ENCODE peak calls at places on chromosomes 2 and 18, in eight cellular contexts. B, T, X, A, K, V, S and N are unnamed samples.

GRCh38 chr18:62715829-62716678 is 713 bp downstream of the PHLPP1 start:
- DNase-seq in K (peak; percentile 67), S (peak; percentile 45), A (peak; percentile 87), B (peak; percentile 70), X (peak; percentile 62), T (peak; percentile 80), V (peak; percentile 94), N (peak; percentile 53)

GRCh38 chr18:3910507-3910906 is 460.5 kb downstream of the TGIF1 start:
- DNase-seq in X (no peak), S (no peak), T (no peak), K (no peak), A (no peak), V (no peak), B (no peak), N (no peak)

GRCh38 chr2:5740073-5740472 is 47.9 kb downstream of the SOX11 start:
- DNase-seq in X (no peak), B (no peak), S (no peak), T (no peak), A (peak; percentile 42), K (no peak), V (no peak), N (no peak)

GRCh38 chr2:200929334-200930249 is 33.9 kb downstream of the ORC2 start:
- DNase-seq in T (no peak), A (no peak), V (no peak), S (no peak), B (no peak), X (no peak), K (no peak), N (no peak)

GRCh38 chr2:111669928-111670695 is 213.9 kb downstream of the ANAPC1 start:
- DNase-seq in A (peak; percentile 86), X (no peak), T (no peak), S (no peak), B (no peak), V (no peak), K (no peak), N (no peak)

GRCh38 chr2:207484444-207485391 is 45.0 kb upstream of the CREB1 start:
- DNase-seq in T (no peak), A (peak; percentile 52), B (no peak), V (no peak), K (no peak), X (no peak), S (no peak), N (no peak)

GRCh38 chr2:2043394-2043793 is 287.7 kb downstream of the MYT1L start:
- DNase-seq in A (no peak), V (no peak), X (no peak), K (no peak), T (no peak), S (no peak), B (no peak), N (no peak)

GRCh38 chr2:161170917-161171594 is 10.8 kb downstream of the TANK start:
- DNase-seq in V (no peak), X (no peak), K (no peak), S (no peak), B (no peak), A (no peak), T (no peak), N (no peak)

GRCh38 chr2:130836501-130837174 is at the start of gene ARHGEF4:
- DNase-seq in A (no peak), X (no peak), K (peak; percentile 70), B (peak; percentile 62), S (peak; percentile 41), T (no peak), V (peak; percentile 93), N (peak; percentile 48)

GRCh38 chr2:96715658-96716057 is 24.2 kb downstream of the LMAN2L start:
- DNase-seq in V (no peak), X (peak; percentile 16), A (no peak), B (no peak), K (no peak), S (no peak), T (no peak), N (no peak)

GRCh38 chr2:211175956-211176355 is 619.6 kb downstream of the CPS1 start:
- DNase-seq in A (no peak), K (no peak), T (no peak), X (no peak), B (no peak), V (no peak), S (no peak), N (no peak)

GRCh38 chr18:62485684-62486083 is 37.1 kb upstream of the ZCCHC2 start:
- DNase-seq in K (peak; percentile 42), B (no peak), X (peak; percentile 91), A (no peak), T (no peak), S (peak; percentile 81), V (no peak), N (no peak)

GRCh38 chr2:215960825-215961224 is 52.5 kb downstream of the MREG start:
- DNase-seq in T (no peak), A (no peak), K (no peak), V (no peak), B (no peak), X (no peak), S (no peak), N (no peak)

GRCh38 chr2:127092951-127093516 is 13.9 kb downstream of the BIN1 start:
- DNase-seq in A (no peak), X (no peak), B (no peak), K (no peak), V (no peak), T (no peak), S (no peak), N (no peak)

GRCh38 chr2:127091886-127092285 is 15.1 kb downstream of the BIN1 start:
- DNase-seq in K (no peak), V (no peak), B (no peak), S (no peak), A (no peak), X (no peak), T (no peak), N (no peak)

GRCh38 chr2:127091148-127091547 is 15.8 kb downstream of the BIN1 start:
- DNase-seq in K (no peak), T (no peak), S (no peak), B (no peak), X (no peak), V (no peak), A (no peak), N (no peak)

GRCh38 chr2:127093648-127094210 is 13.2 kb downstream of the BIN1 start:
- DNase-seq in X (peak; percentile 53), B (no peak), V (no peak), T (no peak), S (no peak), K (no peak), A (no peak), N (no peak)

DNA sequence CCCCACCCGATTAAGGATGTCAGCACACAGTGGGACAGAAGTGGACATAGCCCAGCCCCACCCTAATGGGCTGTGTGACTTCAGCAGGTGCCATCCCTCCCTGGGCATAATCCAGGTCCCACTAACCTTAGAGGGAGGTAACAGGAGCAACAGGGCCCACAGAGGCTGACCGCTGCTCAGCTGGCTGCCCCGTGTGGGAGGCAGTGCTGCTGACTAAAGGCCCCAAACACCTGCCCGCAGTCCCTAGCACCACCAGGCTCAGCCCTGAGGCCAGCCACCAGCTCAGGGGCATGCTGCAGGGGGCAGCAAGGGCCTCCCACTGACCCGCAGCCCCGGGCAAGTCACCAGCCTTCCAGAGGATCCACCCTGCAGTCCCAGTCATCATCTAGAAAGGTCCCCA is 14.6 kb downstream of the BIN1 start:
- DNase-seq in S (no peak), X (no peak), A (no peak), V (peak; percentile 61), B (no peak), T (no peak), K (no peak), N (no peak)
- TF ChIP-seq POLR2A in S (no peak), X (no peak), A (no peak), V (no peak), B (no peak), T (no peak), K (no peak), N (no peak)

DNA sequence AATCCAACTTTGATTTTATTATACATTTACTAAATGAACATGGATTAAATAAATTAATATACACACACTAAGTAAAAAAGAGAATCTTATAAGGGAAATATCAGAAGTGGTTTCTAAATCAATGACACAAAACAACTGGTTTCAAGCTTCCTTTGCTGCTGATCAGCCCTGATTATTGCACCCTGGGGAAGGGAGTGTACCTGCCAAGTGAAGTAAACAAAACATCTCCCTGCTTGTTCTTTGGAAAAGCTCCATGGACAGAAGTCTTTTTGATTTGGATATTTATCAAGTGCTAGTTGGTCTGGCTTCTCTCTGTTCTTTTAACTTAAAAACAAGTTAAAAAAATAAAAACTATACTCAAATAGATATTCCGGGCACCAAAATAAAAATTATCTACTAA is 190.1 kb downstream of the PDE11A start:
- DNase-seq in K (no peak), A (no peak), S (no peak), V (no peak), X (no peak), T (no peak), B (no peak), N (no peak)
- TF ChIP-seq POLR2AphosphoS5 in K (no peak), A (no peak), S (no peak), V (no peak), X (no peak), T (no peak), B (no peak), N (no peak)

GRCh38 chr18:76450452-76450851 is 44.6 kb downstream of the ZNF516 start:
- DNase-seq in B (no peak), K (no peak), T (peak; percentile 51), S (no peak), X (no peak), A (peak; percentile 49), V (no peak), N (no peak)

GRCh38 chr18:76453057-76453561 is 41.9 kb downstream of the ZNF516 start:
- DNase-seq in T (no peak), X (no peak), V (no peak), B (no peak), S (no peak), A (peak; percentile 58), K (no peak), N (no peak)

GRCh38 chr18:76451475-76452331 is 43.3 kb downstream of the ZNF516 start:
- DNase-seq in B (no peak), A (peak; percentile 64), T (peak; percentile 63), V (peak; percentile 50), K (no peak), S (no peak), X (peak; percentile 48), N (no peak)

GRCh38 chr18:76450912-76451421 is 44.1 kb downstream of the ZNF516 start:
- DNase-seq in X (peak; percentile 72), K (no peak), S (no peak), V (peak; percentile 86), B (peak; percentile 42), T (peak; percentile 79), A (peak; percentile 85), N (no peak)

GRCh38 chr18:76452357-76452756 is 42.7 kb downstream of the ZNF516 start:
- DNase-seq in V (no peak), K (no peak), S (no peak), T (peak; percentile 61), B (no peak), X (no peak), A (peak; percentile 49), N (no peak)
- TF ChIP-seq POLR2A in V (no peak), K (no peak), S (no peak), T (no peak), B (no peak), X (no peak), A (no peak), N (no peak)

DNA sequence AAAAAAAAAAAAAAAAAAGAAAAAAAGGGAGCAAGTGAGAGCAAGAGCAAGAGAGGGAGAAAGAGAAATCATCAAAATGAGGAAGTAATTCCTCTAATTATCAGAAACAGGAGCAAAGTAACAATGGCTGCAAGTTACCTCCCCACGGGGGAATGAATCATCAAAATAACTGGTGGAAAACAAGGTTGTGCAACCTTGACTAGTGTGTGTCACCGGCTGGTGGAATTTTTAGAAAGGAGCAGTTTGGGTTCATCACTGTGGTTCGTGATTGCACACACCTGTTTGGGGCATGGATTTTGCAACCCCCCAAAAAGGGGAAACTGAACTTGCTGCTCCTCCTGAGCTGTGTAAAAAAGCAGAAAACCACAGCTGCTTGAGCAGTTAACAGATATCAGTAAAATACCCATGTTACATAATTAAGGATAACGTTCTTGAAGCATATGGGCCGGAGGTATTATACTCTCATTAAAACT is 184.0 kb upstream of the ZEB2 start:
- DNase-seq in B (peak; percentile 18), A (no peak), T (peak; percentile 70), K (peak; percentile 26), S (peak; percentile 79), X (peak; percentile 10), V (no peak), N (no peak)
- TF ChIP-seq POLR2AphosphoS5 in B (no peak), A (no peak), T (no peak), K (no peak), S (no peak), X (no peak), V (peak; percentile 71), N (no peak)